ENCODE peak calls at places on chromosomes 3 and 15, in four cellular contexts. One of them, this sample, is unnamed.
A peak's percentile ranks its signal among the peaks of the same experiment; 100 is the strongest.

GRCh38 chr15:100714749-100715342 is 112.5 kb downstream of the ASB7 start:
- DNase-seq in lung: no peak
- DNase-seq in CD8-positive, alpha-beta T cell: no peak
- DNase-seq in heart left ventricle: no peak
- DNase-seq in this sample: peak; percentile 45

GRCh38 chr3:152365766-152366593 is 97.3 kb downstream of the MBNL1 start:
- DNase-seq in lung: no peak
- DNase-seq in CD8-positive, alpha-beta T cell: no peak
- DNase-seq in heart left ventricle: no peak
- DNase-seq in this sample: no peak

GRCh38 chr15:100715571-100716455 is 113.4 kb downstream of the ASB7 start:
- DNase-seq in lung: peak; percentile 79
- DNase-seq in CD8-positive, alpha-beta T cell: no peak
- DNase-seq in heart left ventricle: no peak
- DNase-seq in this sample: no peak

GRCh38 chr3:141051641-141052569 is 758 bp downstream of the SPSB4 start:
- DNase-seq in lung: peak; percentile 26
- DNase-seq in CD8-positive, alpha-beta T cell: no peak
- DNase-seq in heart left ventricle: peak; percentile 46
- DNase-seq in this sample: no peak

GRCh38 chr15:85452436-85452835 is 72.0 kb downstream of the AKAP13 start:
- DNase-seq in lung: no peak
- DNase-seq in CD8-positive, alpha-beta T cell: no peak
- DNase-seq in heart left ventricle: no peak
- DNase-seq in this sample: no peak

GRCh38 chr3:8445861-8446260 is 55.8 kb upstream of the LMCD1 start:
- DNase-seq in lung: no peak
- DNase-seq in CD8-positive, alpha-beta T cell: no peak
- DNase-seq in heart left ventricle: no peak
- DNase-seq in this sample: no peak

GRCh38 chr3:148191966-148192365 is 505.7 kb upstream of the AGTR1 start:
- DNase-seq in lung: no peak
- DNase-seq in CD8-positive, alpha-beta T cell: no peak
- DNase-seq in heart left ventricle: no peak
- DNase-seq in this sample: no peak

GRCh38 chr3:25849641-25850040 is 59.8 kb downstream of the OXSM start:
- DNase-seq in lung: no peak
- DNase-seq in CD8-positive, alpha-beta T cell: no peak
- DNase-seq in heart left ventricle: no peak
- DNase-seq in this sample: no peak

GRCh38 chr3:194888916-194889315 is 203.2 kb downstream of the FAM43A start:
- DNase-seq in lung: peak; percentile 17
- DNase-seq in CD8-positive, alpha-beta T cell: peak; percentile 38
- DNase-seq in heart left ventricle: no peak
- DNase-seq in this sample: no peak

GRCh38 chr3:50139718-50140423 is 15.3 kb upstream of the SEMA3F start:
- DNase-seq in lung: no peak
- DNase-seq in CD8-positive, alpha-beta T cell: no peak
- DNase-seq in heart left ventricle: no peak
- DNase-seq in this sample: no peak

GRCh38 chr15:80773122-80773551 is 6.0 kb upstream of the CEMIP start:
- DNase-seq in lung: no peak
- DNase-seq in CD8-positive, alpha-beta T cell: no peak
- DNase-seq in heart left ventricle: no peak
- DNase-seq in this sample: no peak

GRCh38 chr3:171788546-171789351 is 21.5 kb downstream of the PLD1 start:
- DNase-seq in lung: no peak
- DNase-seq in CD8-positive, alpha-beta T cell: no peak
- DNase-seq in heart left ventricle: no peak
- DNase-seq in this sample: no peak

GRCh38 chr3:120908803-120909601 is 997 bp downstream of the STXBP5L start:
- DNase-seq in lung: no peak
- DNase-seq in CD8-positive, alpha-beta T cell: no peak
- DNase-seq in heart left ventricle: no peak
- DNase-seq in this sample: no peak

GRCh38 chr3:60582285-60582684 is 669.0 kb downstream of the FHIT start:
- DNase-seq in lung: no peak
- DNase-seq in CD8-positive, alpha-beta T cell: no peak
- DNase-seq in heart left ventricle: no peak
- DNase-seq in this sample: no peak

GRCh38 chr15:80615783-80616391 is 79.2 kb upstream of the ABHD17C start:
- DNase-seq in lung: peak; percentile 65
- DNase-seq in CD8-positive, alpha-beta T cell: no peak
- DNase-seq in heart left ventricle: peak; percentile 41
- DNase-seq in this sample: peak; percentile 84

GRCh38 chr3:127012091-127012490 is 29.2 kb downstream of the PLXNA1 start:
- DNase-seq in lung: no peak
- DNase-seq in CD8-positive, alpha-beta T cell: no peak
- DNase-seq in heart left ventricle: no peak
- DNase-seq in this sample: no peak

GRCh38 chr15:62275818-62276217 is 110.7 kb upstream of the C2CD4B start:
- DNase-seq in lung: no peak
- DNase-seq in CD8-positive, alpha-beta T cell: no peak
- DNase-seq in heart left ventricle: no peak
- DNase-seq in this sample: no peak

GRCh38 chr3:32309653-32310242 is 71.3 kb downstream of the CMTM8 start:
- DNase-seq in lung: no peak
- DNase-seq in CD8-positive, alpha-beta T cell: no peak
- DNase-seq in heart left ventricle: no peak
- DNase-seq in this sample: no peak

GRCh38 chr3:24496529-24497482 is 2.2 kb upstream of the THRB start:
- DNase-seq in lung: peak; percentile 76
- DNase-seq in CD8-positive, alpha-beta T cell: no peak
- DNase-seq in heart left ventricle: peak; percentile 70
- DNase-seq in this sample: no peak

GRCh38 chr3:11331101-11331500 is 58.9 kb downstream of the ATG7 start:
- DNase-seq in lung: no peak
- DNase-seq in CD8-positive, alpha-beta T cell: no peak
- DNase-seq in heart left ventricle: no peak
- DNase-seq in this sample: no peak

GRCh38 chr3:11616551-11616950 is 27.2 kb downstream of the VGLL4 start:
- DNase-seq in lung: no peak
- DNase-seq in CD8-positive, alpha-beta T cell: no peak
- DNase-seq in heart left ventricle: no peak
- DNase-seq in this sample: no peak

GRCh38 chr3:114418107-114418506 is 124.3 kb downstream of the TIGIT start:
- DNase-seq in lung: no peak
- DNase-seq in CD8-positive, alpha-beta T cell: no peak
- DNase-seq in heart left ventricle: no peak
- DNase-seq in this sample: no peak

GRCh38 chr3:139112230-139112558 is 67.5 kb upstream of the PRR23C start:
- DNase-seq in lung: no peak
- DNase-seq in CD8-positive, alpha-beta T cell: no peak
- DNase-seq in heart left ventricle: no peak
- DNase-seq in this sample: no peak

GRCh38 chr15:41842229-41842628 is 3.6 kb downstream of the PLA2G4B start:
- DNase-seq in lung: no peak
- DNase-seq in CD8-positive, alpha-beta T cell: no peak
- DNase-seq in heart left ventricle: no peak
- DNase-seq in this sample: no peak

GRCh38 chr15:41841131-41841530 is 2.5 kb downstream of the PLA2G4B start:
- DNase-seq in lung: no peak
- DNase-seq in CD8-positive, alpha-beta T cell: no peak
- DNase-seq in heart left ventricle: no peak
- DNase-seq in this sample: no peak

GRCh38 chr15:41840673-41841072 is 2.0 kb downstream of the PLA2G4B start:
- DNase-seq in lung: no peak
- DNase-seq in CD8-positive, alpha-beta T cell: no peak
- DNase-seq in heart left ventricle: no peak
- DNase-seq in this sample: no peak

GRCh38 chr15:41838400-41838897 is at the start of gene PLA2G4B:
- DNase-seq in lung: peak; percentile 89
- DNase-seq in CD8-positive, alpha-beta T cell: no peak
- DNase-seq in heart left ventricle: no peak
- DNase-seq in this sample: no peak

DNA sequence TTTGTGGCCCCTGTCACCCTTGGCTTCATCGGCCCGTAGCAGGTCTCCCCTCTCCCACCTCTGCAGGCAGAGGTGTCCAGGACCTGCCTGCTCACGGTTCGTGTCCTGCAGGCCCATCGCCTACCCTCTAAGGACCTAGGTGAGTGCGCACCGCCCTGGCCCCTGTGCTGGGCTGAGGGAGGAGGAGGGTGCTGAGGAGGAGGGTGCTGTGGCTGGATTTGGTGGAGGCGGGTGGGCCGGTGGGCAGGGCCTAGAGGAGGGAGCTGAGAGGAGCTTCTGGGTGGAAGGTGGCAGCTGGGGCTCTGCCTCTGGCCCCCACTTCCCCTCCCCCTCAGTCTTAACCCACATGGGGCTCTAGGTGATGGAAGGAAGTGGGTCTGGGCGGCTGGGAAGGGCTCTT is 1.4 kb downstream of the PLA2G4B start:
- DNase-seq in lung: no peak
- DNase-seq in CD8-positive, alpha-beta T cell: no peak
- DNase-seq in heart left ventricle: no peak
- DNase-seq in this sample: no peak
- H3K27ac ChIP-seq in lung: no peak overlapping the region
- H3K27ac ChIP-seq in CD8-positive, alpha-beta T cell: no peak overlapping the region
- H3K27ac ChIP-seq in heart left ventricle: no peak overlapping the region
- H3K27ac ChIP-seq in this sample: no peak overlapping the region

GRCh38 chr3:21290557-21290956 is 460.5 kb downstream of the ZNF385D start:
- DNase-seq in lung: no peak
- DNase-seq in CD8-positive, alpha-beta T cell: no peak
- DNase-seq in heart left ventricle: no peak
- DNase-seq in this sample: no peak
- TF ChIP-seq CTCF in lung: peak; percentile 5
- TF ChIP-seq CTCF in CD8-positive, alpha-beta T cell: no peak
- TF ChIP-seq CTCF in heart left ventricle: peak; percentile 55
- TF ChIP-seq CTCF in this sample: peak; percentile 67

GRCh38 chr15:92941668-92942067 is 41.5 kb downstream of the CHD2 start:
- DNase-seq in lung: no peak
- DNase-seq in CD8-positive, alpha-beta T cell: no peak
- DNase-seq in heart left ventricle: no peak
- DNase-seq in this sample: no peak

GRCh38 chr15:92936693-92937092 is 36.6 kb downstream of the CHD2 start:
- DNase-seq in lung: no peak
- DNase-seq in CD8-positive, alpha-beta T cell: no peak
- DNase-seq in heart left ventricle: no peak
- DNase-seq in this sample: no peak

GRCh38 chr15:92937880-92938279 is 37.8 kb downstream of the CHD2 start:
- DNase-seq in lung: no peak
- DNase-seq in CD8-positive, alpha-beta T cell: no peak
- DNase-seq in heart left ventricle: no peak
- DNase-seq in this sample: no peak

GRCh38 chr15:92936138-92936537 is 36.0 kb downstream of the CHD2 start:
- DNase-seq in lung: no peak
- DNase-seq in CD8-positive, alpha-beta T cell: no peak
- DNase-seq in heart left ventricle: no peak
- DNase-seq in this sample: no peak

DNA sequence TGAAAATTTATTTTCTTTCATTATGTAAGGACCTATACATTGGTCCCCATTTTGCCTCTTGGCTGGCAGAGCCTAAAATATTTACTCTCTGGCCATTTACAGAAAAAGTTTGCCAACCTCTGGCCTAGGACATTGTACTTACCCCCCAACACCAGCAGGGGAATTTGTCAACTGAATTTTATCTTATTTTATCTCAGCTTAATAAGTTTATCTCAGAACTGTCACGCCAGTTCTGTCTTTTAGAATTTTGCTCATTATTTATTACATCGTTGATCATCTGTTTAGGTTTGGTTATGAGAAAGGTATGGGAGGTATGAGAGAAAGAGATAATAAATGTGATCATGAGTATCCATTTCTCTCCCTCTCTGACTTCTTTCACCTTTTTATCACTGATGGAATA is 38.3 kb downstream of the CHD2 start:
- DNase-seq in lung: no peak
- DNase-seq in CD8-positive, alpha-beta T cell: no peak
- DNase-seq in heart left ventricle: no peak
- DNase-seq in this sample: no peak
- H3K36me3 ChIP-seq in lung: peaks cover 25% of the 10 kb centered on the region
- H3K36me3 ChIP-seq in CD8-positive, alpha-beta T cell: peaks cover 88% of the 10 kb centered on the region
- H3K36me3 ChIP-seq in heart left ventricle: peaks cover 99% of the 10 kb centered on the region
- H3K36me3 ChIP-seq in this sample: peaks cover 97% of the 10 kb centered on the region

GRCh38 chr3:42658771-42659390 is 5.4 kb downstream of the ZBTB47 start:
- DNase-seq in lung: no peak
- DNase-seq in CD8-positive, alpha-beta T cell: no peak
- DNase-seq in heart left ventricle: peak; percentile 17
- DNase-seq in this sample: no peak
- H3K27ac ChIP-seq in lung: no peak overlapping the region
- H3K27ac ChIP-seq in CD8-positive, alpha-beta T cell: no peak overlapping the region
- H3K27ac ChIP-seq in heart left ventricle: no peak overlapping the region
- H3K27ac ChIP-seq in this sample: no peak overlapping the region

GRCh38 chr3:88641033-88641604 is 466.3 kb upstream of the EPHA3 start:
- DNase-seq in lung: no peak
- DNase-seq in CD8-positive, alpha-beta T cell: no peak
- DNase-seq in heart left ventricle: no peak
- DNase-seq in this sample: no peak

GRCh38 chr3:88640581-88640980 is 466.8 kb upstream of the EPHA3 start:
- DNase-seq in lung: no peak
- DNase-seq in CD8-positive, alpha-beta T cell: no peak
- DNase-seq in heart left ventricle: no peak
- DNase-seq in this sample: no peak
- TF ChIP-seq CTCF in lung: no peak
- TF ChIP-seq CTCF in CD8-positive, alpha-beta T cell: no peak
- TF ChIP-seq CTCF in heart left ventricle: no peak
- TF ChIP-seq CTCF in this sample: no peak

GRCh38 chr3:81549388-81549787 is 212.1 kb downstream of the GBE1 start:
- DNase-seq in lung: no peak
- DNase-seq in CD8-positive, alpha-beta T cell: no peak
- DNase-seq in heart left ventricle: no peak
- DNase-seq in this sample: no peak
- H3K36me3 ChIP-seq in lung: peaks cover 3% of the 10 kb centered on the region
- H3K36me3 ChIP-seq in CD8-positive, alpha-beta T cell: no peaks in the 10 kb centered on the region
- H3K36me3 ChIP-seq in heart left ventricle: no peaks in the 10 kb centered on the region
- H3K36me3 ChIP-seq in this sample: no peaks in the 10 kb centered on the region